ENCODE peak calls at places on chromosomes 12 and 14, in six cellular contexts. One of them, this sample, is unnamed.
A peak's percentile ranks its signal among the peaks of the same experiment; 100 is the strongest.

GRCh38 chr12:49233842-49234526 is 30.9 kb upstream of the TUBA1C start:
- DNase-seq in T1000: no peak
- DNase-seq in WTC11: no peak
- DNase-seq in adipocyte: no peak
- DNase-seq in NCI-H748 treated with DMSO at 0.1 percent for 48 hours: peak; percentile 91
- DNase-seq in CD8-positive, alpha-beta T cell: peak; percentile 6
- DNase-seq in this sample: no peak

GRCh38 chr12:123931686-123932321 is 40.8 kb downstream of the CCDC92 start:
- DNase-seq in T1000: no peak
- DNase-seq in WTC11: no peak
- DNase-seq in adipocyte: no peak
- DNase-seq in NCI-H748 treated with DMSO at 0.1 percent for 48 hours: no peak
- DNase-seq in CD8-positive, alpha-beta T cell: peak; percentile 61
- DNase-seq in this sample: no peak

GRCh38 chr12:42823679-42824078 is 234.1 kb upstream of the PRICKLE1 start:
- DNase-seq in T1000: no peak
- DNase-seq in WTC11: no peak
- DNase-seq in adipocyte: no peak
- DNase-seq in NCI-H748 treated with DMSO at 0.1 percent for 48 hours: no peak
- DNase-seq in CD8-positive, alpha-beta T cell: no peak
- DNase-seq in this sample: no peak

GRCh38 chr12:59085680-59086079 is 165.4 kb upstream of the LRIG3 start:
- DNase-seq in T1000: no peak
- DNase-seq in WTC11: no peak
- DNase-seq in adipocyte: no peak
- DNase-seq in NCI-H748 treated with DMSO at 0.1 percent for 48 hours: peak; percentile 85
- DNase-seq in CD8-positive, alpha-beta T cell: no peak
- DNase-seq in this sample: no peak

GRCh38 chr14:50669441-50669986 is 1.4 kb upstream of the SAV1 start:
- DNase-seq in T1000: no peak
- DNase-seq in WTC11: no peak
- DNase-seq in adipocyte: no peak
- DNase-seq in NCI-H748 treated with DMSO at 0.1 percent for 48 hours: no peak
- DNase-seq in CD8-positive, alpha-beta T cell: no peak
- DNase-seq in this sample: no peak

GRCh38 chr12:52903855-52904508 is 894 bp downstream of the KRT8 start:
- DNase-seq in T1000: no peak
- DNase-seq in WTC11: peak; percentile 67
- DNase-seq in adipocyte: peak; percentile 46
- DNase-seq in NCI-H748 treated with DMSO at 0.1 percent for 48 hours: peak; percentile 30
- DNase-seq in CD8-positive, alpha-beta T cell: peak; percentile 56
- DNase-seq in this sample: no peak

GRCh38 chr14:24313912-24314311 is 2.6 kb downstream of the LTB4R start:
- DNase-seq in T1000: no peak
- DNase-seq in WTC11: no peak
- DNase-seq in adipocyte: no peak
- DNase-seq in NCI-H748 treated with DMSO at 0.1 percent for 48 hours: no peak
- DNase-seq in CD8-positive, alpha-beta T cell: no peak
- DNase-seq in this sample: no peak

GRCh38 chr14:98028156-98028555 is 1231.0 kb downstream of the VRK1 start:
- DNase-seq in T1000: no peak
- DNase-seq in WTC11: no peak
- DNase-seq in adipocyte: no peak
- DNase-seq in NCI-H748 treated with DMSO at 0.1 percent for 48 hours: no peak
- DNase-seq in CD8-positive, alpha-beta T cell: no peak
- DNase-seq in this sample: no peak

GRCh38 chr12:23824358-23824757 is 125.1 kb downstream of the SOX5 start:
- DNase-seq in T1000: no peak
- DNase-seq in WTC11: no peak
- DNase-seq in adipocyte: no peak
- DNase-seq in NCI-H748 treated with DMSO at 0.1 percent for 48 hours: no peak
- DNase-seq in CD8-positive, alpha-beta T cell: peak; percentile 3
- DNase-seq in this sample: no peak

GRCh38 chr12:116628989-116629388 is 69.8 kb downstream of the MAP1LC3B2 start:
- DNase-seq in T1000: no peak
- DNase-seq in WTC11: no peak
- DNase-seq in adipocyte: no peak
- DNase-seq in NCI-H748 treated with DMSO at 0.1 percent for 48 hours: peak; percentile 16
- DNase-seq in CD8-positive, alpha-beta T cell: no peak
- DNase-seq in this sample: no peak

GRCh38 chr12:34290191-34290995 is 268.1 kb downstream of the ALG10 start:
- DNase-seq in T1000: no peak
- DNase-seq in WTC11: no peak
- DNase-seq in adipocyte: no peak
- DNase-seq in NCI-H748 treated with DMSO at 0.1 percent for 48 hours: no peak
- DNase-seq in CD8-positive, alpha-beta T cell: no peak
- DNase-seq in this sample: no peak

GRCh38 chr12:69527506-69528272 is 57.5 kb downstream of the FRS2 start:
- DNase-seq in T1000: peak; percentile 71
- DNase-seq in WTC11: no peak
- DNase-seq in adipocyte: peak; percentile 77
- DNase-seq in NCI-H748 treated with DMSO at 0.1 percent for 48 hours: no peak
- DNase-seq in CD8-positive, alpha-beta T cell: no peak
- DNase-seq in this sample: no peak

GRCh38 chr12:132847363-132848356 is 19.0 kb upstream of the GOLGA3 start:
- DNase-seq in T1000: no peak
- DNase-seq in WTC11: peak; percentile 79
- DNase-seq in adipocyte: no peak
- DNase-seq in NCI-H748 treated with DMSO at 0.1 percent for 48 hours: no peak
- DNase-seq in CD8-positive, alpha-beta T cell: peak; percentile 57
- DNase-seq in this sample: no peak

GRCh38 chr12:124326104-124326503 is 31.2 kb downstream of the RFLNA start:
- DNase-seq in T1000: no peak
- DNase-seq in WTC11: peak; percentile 51
- DNase-seq in adipocyte: no peak
- DNase-seq in NCI-H748 treated with DMSO at 0.1 percent for 48 hours: no peak
- DNase-seq in CD8-positive, alpha-beta T cell: no peak
- DNase-seq in this sample: no peak

GRCh38 chr14:80664576-80664975 is 277.0 kb downstream of the CEP128 start:
- DNase-seq in T1000: no peak
- DNase-seq in WTC11: no peak
- DNase-seq in adipocyte: no peak
- DNase-seq in NCI-H748 treated with DMSO at 0.1 percent for 48 hours: no peak
- DNase-seq in CD8-positive, alpha-beta T cell: no peak
- DNase-seq in this sample: no peak

GRCh38 chr12:31015215-31015614 is 58.4 kb upstream of the DDX11 start:
- DNase-seq in T1000: no peak
- DNase-seq in WTC11: no peak
- DNase-seq in adipocyte: no peak
- DNase-seq in NCI-H748 treated with DMSO at 0.1 percent for 48 hours: no peak
- DNase-seq in CD8-positive, alpha-beta T cell: no peak
- DNase-seq in this sample: no peak

GRCh38 chr12:13167906-13168305 is 28.6 kb upstream of the EMP1 start:
- DNase-seq in T1000: no peak
- DNase-seq in WTC11: no peak
- DNase-seq in adipocyte: no peak
- DNase-seq in NCI-H748 treated with DMSO at 0.1 percent for 48 hours: no peak
- DNase-seq in CD8-positive, alpha-beta T cell: no peak
- DNase-seq in this sample: no peak

GRCh38 chr12:54471793-54472192 is 1.6 kb downstream of the GTSF1 start:
- DNase-seq in T1000: no peak
- DNase-seq in WTC11: no peak
- DNase-seq in adipocyte: no peak
- DNase-seq in NCI-H748 treated with DMSO at 0.1 percent for 48 hours: no peak
- DNase-seq in CD8-positive, alpha-beta T cell: no peak
- DNase-seq in this sample: no peak

GRCh38 chr12:43237238-43237879 is 314.6 kb downstream of the ADAMTS20 start:
- DNase-seq in T1000: no peak
- DNase-seq in WTC11: no peak
- DNase-seq in adipocyte: no peak
- DNase-seq in NCI-H748 treated with DMSO at 0.1 percent for 48 hours: no peak
- DNase-seq in CD8-positive, alpha-beta T cell: no peak
- DNase-seq in this sample: no peak

GRCh38 chr12:26062566-26062965 is 62.3 kb downstream of the BHLHE41 start:
- DNase-seq in T1000: no peak
- DNase-seq in WTC11: no peak
- DNase-seq in adipocyte: peak; percentile 65
- DNase-seq in NCI-H748 treated with DMSO at 0.1 percent for 48 hours: no peak
- DNase-seq in CD8-positive, alpha-beta T cell: no peak
- DNase-seq in this sample: no peak

GRCh38 chr12:121203482-121203881 is 6.4 kb upstream of the P2RX4 start:
- DNase-seq in T1000: no peak
- DNase-seq in WTC11: no peak
- DNase-seq in adipocyte: no peak
- DNase-seq in NCI-H748 treated with DMSO at 0.1 percent for 48 hours: no peak
- DNase-seq in CD8-positive, alpha-beta T cell: no peak
- DNase-seq in this sample: no peak

GRCh38 chr12:3838065-3838464 is 35.1 kb downstream of the PARP11 start:
- DNase-seq in T1000: no peak
- DNase-seq in WTC11: no peak
- DNase-seq in adipocyte: no peak
- DNase-seq in NCI-H748 treated with DMSO at 0.1 percent for 48 hours: no peak
- DNase-seq in CD8-positive, alpha-beta T cell: no peak
- DNase-seq in this sample: no peak

GRCh38 chr14:104026024-104026423 is 59.5 kb upstream of the ASPG start:
- DNase-seq in T1000: no peak
- DNase-seq in WTC11: no peak
- DNase-seq in adipocyte: no peak
- DNase-seq in NCI-H748 treated with DMSO at 0.1 percent for 48 hours: no peak
- DNase-seq in CD8-positive, alpha-beta T cell: no peak
- DNase-seq in this sample: no peak

GRCh38 chr12:43676183-43676813 is 82.3 kb downstream of the PUS7L start:
- DNase-seq in T1000: no peak
- DNase-seq in WTC11: peak; percentile 44
- DNase-seq in adipocyte: no peak
- DNase-seq in NCI-H748 treated with DMSO at 0.1 percent for 48 hours: no peak
- DNase-seq in CD8-positive, alpha-beta T cell: no peak
- DNase-seq in this sample: no peak

GRCh38 chr14:24441904-24442239 is 704 bp downstream of the SDR39U1 start:
- DNase-seq in T1000: no peak
- DNase-seq in WTC11: no peak
- DNase-seq in adipocyte: no peak
- DNase-seq in NCI-H748 treated with DMSO at 0.1 percent for 48 hours: peak; percentile 13
- DNase-seq in CD8-positive, alpha-beta T cell: no peak
- DNase-seq in this sample: no peak

GRCh38 chr12:31370645-31371620 is 45.0 kb upstream of the SINHCAF start:
- DNase-seq in T1000: no peak
- DNase-seq in WTC11: peak; percentile 72
- DNase-seq in adipocyte: no peak
- DNase-seq in NCI-H748 treated with DMSO at 0.1 percent for 48 hours: no peak
- DNase-seq in CD8-positive, alpha-beta T cell: no peak
- DNase-seq in this sample: no peak

GRCh38 chr14:58131386-58131785 is 20.6 kb downstream of the ARMH4 start:
- DNase-seq in T1000: no peak
- DNase-seq in WTC11: no peak
- DNase-seq in adipocyte: no peak
- DNase-seq in NCI-H748 treated with DMSO at 0.1 percent for 48 hours: no peak
- DNase-seq in CD8-positive, alpha-beta T cell: no peak
- DNase-seq in this sample: no peak

GRCh38 chr14:104349950-104350349 is 211.6 kb downstream of the KIF26A start:
- DNase-seq in T1000: no peak
- DNase-seq in WTC11: no peak
- DNase-seq in adipocyte: no peak
- DNase-seq in NCI-H748 treated with DMSO at 0.1 percent for 48 hours: no peak
- DNase-seq in CD8-positive, alpha-beta T cell: no peak
- DNase-seq in this sample: no peak

GRCh38 chr14:60922050-60922449 is 58.8 kb downstream of the TRMT5 start:
- DNase-seq in T1000: no peak
- DNase-seq in WTC11: no peak
- DNase-seq in adipocyte: no peak
- DNase-seq in NCI-H748 treated with DMSO at 0.1 percent for 48 hours: no peak
- DNase-seq in CD8-positive, alpha-beta T cell: no peak
- DNase-seq in this sample: no peak

This sample was measured in cortex of kidney.